ENCODE peak calls at places on chromosomes 13 and 19, in seven cellular contexts. F is uterus, P is thyroid gland, D is Peyer's patch, S is tibial nerve, U is spleen, I is chondrocyte. Y is an unnamed sample.

GRCh38 chr19:48561412-48561811 is 9.4 kb downstream of the SULT2B1 start:
- DNase-seq in F (no peak), P (peak), D (no peak), S (no peak), U (no peak), I (no peak), Y (no peak)

GRCh38 chr19:48659768-48660167 is 13.0 kb downstream of the NTN5 start:
- DNase-seq in F (no peak), P (no peak), D (no peak), S (no peak), U (no peak), I (no peak), Y (no peak)

GRCh38 chr19:54418030-54418929 is 3.0 kb downstream of the TTYH1 start:
- DNase-seq in F (no peak), P (no peak), D (no peak), S (no peak), U (peak), I (no peak), Y (peak)

GRCh38 chr13:33075996-33076395 is 59.8 kb downstream of the KL start:
- DNase-seq in F (no peak), P (no peak), D (no peak), S (no peak), U (no peak), I (no peak), Y (no peak)

GRCh38 chr19:13764821-13765394 is 586 bp downstream of the MRI1 start:
- DNase-seq in F (no peak), P (peak), D (no peak), S (no peak), U (peak), I (no peak), Y (peak)

GRCh38 chr19:10797541-10798256 is 38.3 kb downstream of the TMED1 start:
- DNase-seq in F (no peak), P (no peak), D (peak), S (no peak), U (peak), I (no peak), Y (peak)

GRCh38 chr13:90562388-90562787 is 785.1 kb upstream of the MIR17HG start:
- DNase-seq in F (no peak), P (no peak), D (no peak), S (no peak), U (no peak), I (no peak), Y (no peak)

GRCh38 chr19:40523322-40524047 is 53.2 kb upstream of the SHKBP1 start:
- DNase-seq in F (peak), P (peak), D (peak), S (no peak), U (peak), I (no peak), Y (peak)

GRCh38 chr19:7869910-7870511 is 4.2 kb downstream of the PRR36 start:
- DNase-seq in F (peak), P (peak), D (peak), S (no peak), U (peak), I (no peak), Y (peak)

GRCh38 chr19:53537126-53537522 is 821 bp upstream of the ZNF331 start:
- DNase-seq in F (no peak), P (peak), D (no peak), S (no peak), U (no peak), I (no peak), Y (no peak)

GRCh38 chr19:15396436-15396835 is 16.8 kb upstream of the AKAP8 start:
- DNase-seq in F (no peak), P (no peak), D (no peak), S (no peak), U (no peak), I (no peak), Y (no peak)

GRCh38 chr13:83515267-83515666 is 367.0 kb downstream of the SLITRK1 start:
- DNase-seq in F (no peak), P (no peak), D (no peak), S (no peak), U (no peak), I (no peak), Y (no peak)

GRCh38 chr13:59119475-59119874 is 1044.3 kb downstream of the DIAPH3 start:
- DNase-seq in F (no peak), P (no peak), D (no peak), S (no peak), U (no peak), I (no peak), Y (no peak)

GRCh38 chr13:37602743-37603381 is 4.3 kb upstream of the POSTN start:
- DNase-seq in F (no peak), P (no peak), D (no peak), S (no peak), U (no peak), I (no peak), Y (no peak)

GRCh38 chr13:47184311-47184710 is 287.5 kb upstream of the HTR2A start:
- DNase-seq in F (no peak), P (no peak), D (no peak), S (no peak), U (no peak), I (no peak), Y (no peak)

GRCh38 chr19:33443638-33444195 is 70.2 kb downstream of the CEBPG start:
- DNase-seq in F (no peak), P (no peak), D (no peak), S (no peak), U (peak), I (peak), Y (no peak)

GRCh38 chr13:74136089-74136658 is 2.0 kb upstream of the KLF12 start:
- DNase-seq in F (peak), P (peak), D (peak), S (no peak), U (peak), I (peak), Y (peak)

GRCh38 chr19:33416307-33417215 is 43.1 kb downstream of the CEBPG start:
- DNase-seq in F (no peak), P (peak), D (peak), S (no peak), U (no peak), I (no peak), Y (peak)

GRCh38 chr13:42048625-42049453 is at the start of gene DGKH:
- DNase-seq in F (peak), P (peak), D (peak), S (peak), U (peak), I (peak), Y (peak)

GRCh38 chr19:6233827-6234511 is 45.8 kb downstream of the MLLT1 start:
- DNase-seq in F (peak), P (peak), D (no peak), S (no peak), U (peak), I (peak), Y (no peak)

GRCh38 chr13:114124921-114125320 is 7.5 kb downstream of the RASA3 start:
- DNase-seq in F (no peak), P (no peak), D (peak), S (no peak), U (no peak), I (no peak), Y (peak)

GRCh38 chr13:101554420-101555125 is 102.1 kb downstream of the ITGBL1 start:
- DNase-seq in F (no peak), P (no peak), D (no peak), S (no peak), U (no peak), I (no peak), Y (no peak)

GRCh38 chr13:113918580-113918979 is 54.7 kb upstream of the GAS6 start:
- DNase-seq in F (no peak), P (no peak), D (no peak), S (no peak), U (no peak), I (no peak), Y (no peak)

GRCh38 chr19:1111641-1112253 is 8.0 kb downstream of the GPX4 start:
- DNase-seq in F (no peak), P (no peak), D (no peak), S (no peak), U (no peak), I (no peak), Y (no peak)

GRCh38 chr19:1113278-1113985 is 9.6 kb downstream of the GPX4 start:
- DNase-seq in F (peak), P (peak), D (peak), S (peak), U (peak), I (no peak), Y (peak)

GRCh38 chr19:1113986-1114483 is 10.2 kb downstream of the GPX4 start:
- DNase-seq in F (peak), P (no peak), D (no peak), S (no peak), U (peak), I (no peak), Y (no peak)

GRCh38 chr19:1110809-1111640 is 7.2 kb downstream of the GPX4 start:
- DNase-seq in F (no peak), P (no peak), D (no peak), S (no peak), U (peak), I (no peak), Y (no peak)

GRCh38 chr19:1112254-1113208 is 8.7 kb downstream of the GPX4 start:
- DNase-seq in F (peak), P (no peak), D (no peak), S (peak), U (peak), I (no peak), Y (no peak)
- TF ChIP-seq CTCF in F (no peak), P (no peak), D (no peak), S (no peak), U (no peak), I (no peak), Y (no peak)

GRCh38 chr13:99432637-99433542 is 68.4 kb upstream of the TM9SF2 start:
- DNase-seq in F (no peak), P (peak), D (peak), S (peak), U (peak), I (no peak), Y (peak)

GRCh38 chr13:99435116-99435515 is 66.2 kb upstream of the TM9SF2 start:
- DNase-seq in F (no peak), P (no peak), D (no peak), S (no peak), U (no peak), I (no peak), Y (no peak)

GRCh38 chr13:99436013-99436412 is 65.3 kb upstream of the TM9SF2 start:
- DNase-seq in F (no peak), P (no peak), D (no peak), S (no peak), U (no peak), I (no peak), Y (peak)

GRCh38 chr13:99433543-99434075 is 67.7 kb upstream of the TM9SF2 start:
- DNase-seq in F (no peak), P (no peak), D (no peak), S (no peak), U (no peak), I (no peak), Y (peak)

DNA sequence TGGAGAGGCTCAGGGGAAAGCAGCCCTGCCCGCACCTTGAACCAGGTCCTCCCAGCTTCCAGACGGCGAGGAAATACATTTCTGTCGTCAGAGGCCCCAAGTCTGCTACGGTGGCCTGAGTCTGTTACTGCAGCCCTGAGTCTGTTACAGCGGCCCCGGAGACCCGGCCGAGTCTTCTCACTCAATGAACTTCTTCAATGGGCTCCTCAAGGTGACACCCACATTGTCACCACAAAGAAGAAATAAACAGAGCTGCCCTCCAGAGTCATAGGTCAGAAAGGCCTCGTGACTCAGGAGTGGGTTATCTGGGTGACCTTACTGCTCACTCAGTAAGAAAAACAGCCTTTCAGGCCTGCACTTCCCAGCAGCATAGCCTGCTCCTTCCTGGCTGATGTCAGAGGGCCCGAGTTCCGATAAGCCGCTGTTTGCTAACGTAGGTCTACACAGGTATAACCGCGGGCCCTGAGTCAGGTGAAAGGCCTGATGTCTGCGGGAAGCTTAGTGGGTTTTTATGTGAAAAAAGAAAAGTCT is 66.9 kb upstream of the TM9SF2 start:
- DNase-seq in F (no peak), P (no peak), D (peak), S (no peak), U (no peak), I (no peak), Y (peak)
- TF ChIP-seq CTCF in F (no peak), P (no peak), D (no peak), S (no peak), U (no peak), I (no peak), Y (no peak)

DNA sequence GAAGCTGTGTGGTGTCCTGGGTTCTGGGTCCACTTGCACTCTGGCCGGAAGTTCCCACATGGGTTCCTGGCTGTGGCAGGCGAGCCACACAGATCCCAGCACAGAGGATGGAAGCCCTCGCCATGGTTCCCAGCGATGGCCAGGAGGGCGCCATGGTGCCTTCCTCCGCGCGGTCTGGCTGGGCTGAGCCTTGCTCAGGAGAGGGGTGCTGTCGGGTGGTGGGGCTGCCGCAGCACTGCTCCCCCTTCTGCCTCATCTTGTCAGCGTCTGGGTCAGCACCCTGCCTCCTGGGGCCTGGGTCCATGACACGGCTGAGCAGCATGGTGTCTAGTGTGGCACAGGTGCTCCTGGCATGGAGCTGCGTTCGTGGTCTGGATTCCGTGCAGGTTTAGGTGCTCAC is 33.5 kb downstream of the DOT1L start:
- DNase-seq in F (no peak), P (no peak), D (no peak), S (no peak), U (no peak), I (no peak), Y (no peak)
- TF ChIP-seq CTCF in F (no peak), P (no peak), D (no peak), S (no peak), U (no peak), I (no peak), Y (no peak)

DNA sequence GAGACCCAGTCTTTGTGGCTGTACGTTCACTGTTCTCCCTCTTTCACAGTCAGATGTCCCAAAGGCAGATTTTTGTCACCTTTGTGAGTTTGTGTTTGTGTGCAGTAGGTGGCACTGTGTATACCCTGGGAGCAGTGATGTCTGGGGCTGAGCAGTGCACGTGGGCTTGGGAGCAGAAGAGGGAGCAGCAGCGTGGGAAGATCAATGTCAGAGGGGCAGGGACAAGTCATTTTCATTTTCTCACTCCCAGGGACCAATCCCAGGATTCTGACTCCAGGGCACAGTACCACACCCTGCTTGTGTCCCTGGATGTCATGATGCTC is 2.0 kb upstream of the PSG6 start:
- DNase-seq in F (no peak), P (no peak), D (no peak), S (no peak), U (no peak), I (no peak), Y (no peak)
- TF ChIP-seq CTCF in F (no peak), P (no peak), D (no peak), S (no peak), U (no peak), I (no peak), Y (no peak)

GRCh38 chr19:51607077-51607476 is 23.1 kb downstream of the SIGLEC5 start:
- DNase-seq in F (no peak), P (no peak), D (peak), S (no peak), U (peak), I (no peak), Y (peak)

GRCh38 chr19:51610576-51610975 is 19.6 kb downstream of the SIGLEC5 start:
- DNase-seq in F (no peak), P (no peak), D (no peak), S (no peak), U (no peak), I (no peak), Y (no peak)

GRCh38 chr19:51602189-51602854 is 27.9 kb downstream of the SIGLEC5 start:
- DNase-seq in F (no peak), P (no peak), D (no peak), S (no peak), U (no peak), I (no peak), Y (no peak)

DNA sequence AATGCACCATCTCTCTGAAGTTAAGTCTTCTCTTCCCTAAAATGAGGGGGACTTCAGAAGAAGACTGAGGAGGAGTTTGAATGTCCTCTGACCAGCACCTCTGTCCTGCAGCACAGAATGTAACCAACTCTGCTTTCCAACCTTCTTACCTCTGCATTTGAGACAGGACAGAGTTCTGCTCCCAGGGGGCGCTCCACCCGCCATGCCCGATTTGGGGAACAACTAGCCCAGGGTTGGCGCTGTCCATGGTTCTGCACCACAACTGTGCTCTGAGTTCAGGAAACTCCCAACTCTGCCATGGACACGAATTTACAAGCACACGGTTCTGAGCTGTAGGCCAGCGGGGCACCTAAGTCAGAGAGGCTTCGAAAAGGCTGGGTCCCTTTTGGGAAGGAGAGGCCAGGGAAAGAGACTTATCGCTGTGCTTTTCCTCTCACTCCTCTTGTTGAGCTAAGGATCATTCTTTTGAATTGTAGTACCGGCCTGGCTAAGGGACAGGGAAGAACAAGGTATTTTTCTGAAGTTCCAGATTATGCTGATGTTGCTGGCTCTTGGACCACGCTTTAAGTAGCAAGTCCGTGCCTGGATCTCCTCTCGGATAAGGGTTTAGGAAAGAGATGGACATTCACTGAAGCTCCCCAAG is 22.2 kb downstream of the SIGLEC5 start:
- DNase-seq in F (peak), P (peak), D (peak), S (peak), U (peak), I (no peak), Y (peak)
- TF ChIP-seq CTCF in F (peak), P (peak), D (peak), S (peak), U (peak), I (peak), Y (peak)

DNA sequence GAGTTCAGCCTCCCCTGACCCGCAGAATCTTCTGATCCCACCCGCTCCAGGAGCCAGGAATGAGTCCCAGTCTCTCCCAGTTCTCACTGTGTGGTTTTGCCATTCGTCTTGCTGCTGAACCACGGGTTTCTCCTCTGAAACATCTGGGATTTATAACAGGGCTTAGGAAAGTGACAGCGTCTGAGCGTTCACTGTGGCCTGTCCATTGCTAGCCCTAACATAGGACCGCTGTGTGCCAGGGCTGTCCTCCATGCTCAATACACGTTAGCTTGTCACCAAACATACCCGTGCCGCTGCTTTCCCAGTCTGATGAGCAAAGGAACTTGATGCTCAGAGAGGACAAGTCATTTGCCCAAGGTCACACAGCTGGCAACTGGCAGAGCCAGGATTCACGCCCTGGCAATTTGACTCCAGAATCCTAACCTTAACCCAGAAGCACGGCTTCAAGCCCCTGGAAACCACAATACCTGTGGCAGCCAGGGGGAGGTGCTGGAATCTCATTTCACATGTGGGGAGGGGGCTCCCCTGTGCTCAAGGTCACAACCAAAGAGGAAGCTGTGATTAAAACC is 1.1 kb upstream of the APOE start:
- DNase-seq in F (no peak), P (no peak), D (no peak), S (no peak), U (no peak), I (no peak), Y (no peak)
- TF ChIP-seq CTCF in F (no peak), P (no peak), D (no peak), S (no peak), U (no peak), I (peak), Y (no peak)

DNA sequence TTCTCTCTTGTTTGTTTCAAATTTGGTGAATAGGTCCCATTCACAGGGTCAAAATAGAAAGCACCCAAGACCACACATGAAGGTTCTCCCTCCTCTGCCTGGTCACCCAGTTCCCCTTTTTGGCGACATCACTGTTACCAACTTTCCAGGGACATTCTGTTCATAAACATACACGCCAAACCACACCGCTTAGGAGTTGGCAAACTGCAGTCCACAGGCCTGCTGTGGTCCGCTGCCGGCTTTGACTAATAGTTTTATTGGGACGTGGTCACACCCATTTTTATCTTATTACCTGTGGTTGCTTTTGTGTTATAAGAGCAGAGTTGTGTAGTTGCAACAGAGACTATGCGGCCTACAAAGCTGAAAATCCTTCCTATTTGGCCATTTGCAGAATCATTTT is 24.2 kb downstream of the UHRF1 start:
- DNase-seq in F (no peak), P (no peak), D (no peak), S (peak), U (no peak), I (no peak), Y (no peak)
- TF ChIP-seq CTCF in F (no peak), P (no peak), D (no peak), S (no peak), U (no peak), I (no peak), Y (no peak)

GRCh38 chr13:76886292-76887061 is at the start of gene KCTD12:
- DNase-seq in F (peak), P (peak), D (peak), S (peak), U (peak), I (peak), Y (peak)
- TF ChIP-seq CTCF in F (peak), P (no peak), D (no peak), S (peak), U (no peak), I (peak), Y (no peak)

GRCh38 chr13:66205807-66206206 is 1024.3 kb downstream of the PCDH9 start:
- DNase-seq in F (no peak), P (no peak), D (no peak), S (no peak), U (no peak), I (no peak), Y (no peak)

GRCh38 chr13:66195238-66195637 is 1034.9 kb downstream of the PCDH9 start:
- DNase-seq in F (no peak), P (no peak), D (no peak), S (no peak), U (no peak), I (no peak), Y (no peak)

GRCh38 chr13:66200555-66200954 is 1029.6 kb downstream of the PCDH9 start:
- DNase-seq in F (no peak), P (no peak), D (no peak), S (no peak), U (no peak), I (no peak), Y (no peak)
- TF ChIP-seq CTCF in F (no peak), P (no peak), D (no peak), S (no peak), U (no peak), I (peak), Y (no peak)